ENCODE peak calls at places on chromosomes 5 and 9, in nine cellular contexts. T is neuronal stem cell; F is tibial nerve; B is SK-N-SH; J is thoracic aorta; Z is endothelial cell of umbilical vein; U is A549; S is CD8-positive, alpha-beta T cell; H is mammary epithelial cell. G is an unnamed sample.
A peak's percentile ranks its signal among the peaks of the same experiment; 100 is the strongest.

GRCh38 chr9:109604036-109604600 is 106.0 kb upstream of the PTPN3 start:
- DNase-seq in S (no peak), Z (no peak), F (no peak), T (no peak), J (no peak), U (no peak), H (no peak), B (no peak), G (no peak)

GRCh38 chr9:124110307-124110915 is 98.8 kb downstream of the LHX2 start:
- DNase-seq in Z (peak; percentile 60), J (peak; percentile 15), T (peak; percentile 83), S (peak; percentile 37), F (peak; percentile 73), U (peak; percentile 44), H (peak; percentile 50), B (no peak), G (no peak)

GRCh38 chr5:135466178-135467050 is 14.3 kb upstream of the TIFAB start:
- DNase-seq in T (peak; percentile 77), B (peak; percentile 94), U (peak; percentile 87), H (peak; percentile 42), J (no peak), Z (peak; percentile 62), F (peak; percentile 59), S (peak; percentile 65), G (peak; percentile 59)

GRCh38 chr9:135299239-135299590 is 180.4 kb upstream of the PPP1R26 start:
- DNase-seq in U (no peak), Z (no peak), H (no peak), S (no peak), T (no peak), B (no peak), J (no peak), F (no peak), G (no peak)

GRCh38 chr5:170200876-170201275 is 31.9 kb upstream of the C5orf58 start:
- DNase-seq in T (no peak), U (no peak), Z (no peak), F (no peak), S (no peak), B (no peak), J (no peak), H (no peak), G (no peak)

GRCh38 chr5:127612441-127613141 is 36.3 kb upstream of the CTXN3 start:
- DNase-seq in S (no peak), T (no peak), U (no peak), F (no peak), Z (no peak), J (no peak), B (no peak), H (peak; percentile 37), G (no peak)

GRCh38 chr9:127898433-127899199 is 787 bp downstream of the ST6GALNAC6 start:
- DNase-seq in H (no peak), B (peak; percentile 73), S (peak; percentile 25), U (no peak), J (peak; percentile 68), T (no peak), Z (peak; percentile 66), F (peak; percentile 67), G (no peak)

GRCh38 chr5:151647320-151647861 is 39.3 kb downstream of the SPARC start:
- DNase-seq in T (no peak), H (peak; percentile 73), U (no peak), F (no peak), B (no peak), S (no peak), J (no peak), Z (no peak), G (no peak)

GRCh38 chr5:74978347-74978746 is 74.0 kb downstream of the GCNT4 start:
- DNase-seq in U (no peak), B (no peak), T (no peak), F (no peak), Z (no peak), S (no peak), H (no peak), J (no peak), G (no peak)

GRCh38 chr9:21674894-21675293 is 127.5 kb upstream of the MTAP start:
- DNase-seq in U (no peak), F (no peak), J (no peak), S (no peak), B (no peak), H (peak; percentile 81), T (no peak), Z (peak; percentile 50), G (no peak)
- H3K4me1 ChIP-seq in U (peaks cover 53% of the 10 kb centered on the region), F (no peaks in the 10 kb centered on the region), J (no peaks in the 10 kb centered on the region), S (peaks cover 10% of the 10 kb centered on the region), B (no peaks in the 10 kb centered on the region), H (peaks cover 48% of the 10 kb centered on the region), T (peaks cover 2% of the 10 kb centered on the region), Z (peaks cover 35% of the 10 kb centered on the region), G (no peaks in the 10 kb centered on the region)

GRCh38 chr9:83472764-83473163 is 65.4 kb downstream of the FRMD3 start:
- DNase-seq in T (no peak), J (no peak), B (no peak), H (no peak), S (no peak), F (peak; percentile 27), U (no peak), Z (no peak), G (no peak)

GRCh38 chr9:83472221-83472665 is 66.0 kb downstream of the FRMD3 start:
- DNase-seq in T (no peak), F (no peak), S (no peak), B (no peak), H (peak; percentile 36), U (peak; percentile 36), J (no peak), Z (no peak), G (no peak)

GRCh38 chr9:83475741-83476140 is 62.5 kb downstream of the FRMD3 start:
- DNase-seq in J (no peak), T (no peak), S (no peak), U (no peak), H (no peak), Z (no peak), F (no peak), B (no peak), G (no peak)

GRCh38 chr9:83474631-83475030 is 63.6 kb downstream of the FRMD3 start:
- DNase-seq in F (no peak), J (no peak), H (no peak), B (no peak), U (no peak), Z (no peak), T (no peak), S (no peak), G (no peak)

DNA sequence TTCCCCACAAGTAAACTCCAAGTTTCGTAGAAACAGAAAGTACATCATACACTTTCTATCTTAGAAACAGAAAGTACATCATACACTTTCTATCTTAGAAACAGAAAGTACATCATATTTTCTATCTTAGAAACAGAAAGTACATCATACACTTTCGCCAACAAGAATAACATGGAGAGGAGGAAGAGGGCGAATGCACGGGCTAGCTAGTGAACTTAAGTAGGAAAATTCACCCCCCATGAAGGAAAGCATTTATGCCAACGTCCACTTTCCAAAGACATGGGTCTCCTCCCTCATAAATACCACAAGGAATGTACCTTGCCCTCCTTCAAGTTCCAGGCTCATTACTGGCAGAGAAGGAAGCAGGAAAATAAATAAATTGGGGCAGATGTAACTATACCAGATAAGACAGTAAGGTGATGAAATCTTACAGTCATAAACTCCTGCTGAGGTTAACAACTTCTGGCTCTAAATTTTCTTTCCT is 64.7 kb downstream of the FRMD3 start:
- DNase-seq in U (no peak), Z (no peak), B (no peak), H (no peak), S (no peak), T (no peak), F (no peak), J (no peak), G (no peak)
- H3K4me3 ChIP-seq in U (peak overlapping the region; percentile 28), Z (no peak overlapping the region), B (no peak overlapping the region), H (no peak overlapping the region), S (no peak overlapping the region), T (no peak overlapping the region), F (no peak overlapping the region), J (no peak overlapping the region), G (peak overlapping the region; percentile 18)

GRCh38 chr9:117496307-117496706 is 81.5 kb upstream of the ASTN2 start:
- DNase-seq in Z (no peak), S (no peak), F (no peak), U (no peak), T (no peak), B (no peak), J (no peak), H (no peak), G (no peak)

GRCh38 chr9:117492476-117492875 is 77.6 kb upstream of the ASTN2 start:
- DNase-seq in J (no peak), S (no peak), B (no peak), H (no peak), U (no peak), F (no peak), Z (no peak), T (no peak), G (no peak)

GRCh38 chr9:117488659-117489058 is 73.8 kb upstream of the ASTN2 start:
- DNase-seq in H (no peak), B (no peak), U (no peak), T (no peak), S (no peak), Z (no peak), J (no peak), F (no peak), G (no peak)

GRCh38 chr9:117491491-117491890 is 76.6 kb upstream of the ASTN2 start:
- DNase-seq in U (no peak), T (no peak), F (no peak), Z (no peak), J (no peak), H (no peak), B (no peak), S (no peak), G (no peak)

DNA sequence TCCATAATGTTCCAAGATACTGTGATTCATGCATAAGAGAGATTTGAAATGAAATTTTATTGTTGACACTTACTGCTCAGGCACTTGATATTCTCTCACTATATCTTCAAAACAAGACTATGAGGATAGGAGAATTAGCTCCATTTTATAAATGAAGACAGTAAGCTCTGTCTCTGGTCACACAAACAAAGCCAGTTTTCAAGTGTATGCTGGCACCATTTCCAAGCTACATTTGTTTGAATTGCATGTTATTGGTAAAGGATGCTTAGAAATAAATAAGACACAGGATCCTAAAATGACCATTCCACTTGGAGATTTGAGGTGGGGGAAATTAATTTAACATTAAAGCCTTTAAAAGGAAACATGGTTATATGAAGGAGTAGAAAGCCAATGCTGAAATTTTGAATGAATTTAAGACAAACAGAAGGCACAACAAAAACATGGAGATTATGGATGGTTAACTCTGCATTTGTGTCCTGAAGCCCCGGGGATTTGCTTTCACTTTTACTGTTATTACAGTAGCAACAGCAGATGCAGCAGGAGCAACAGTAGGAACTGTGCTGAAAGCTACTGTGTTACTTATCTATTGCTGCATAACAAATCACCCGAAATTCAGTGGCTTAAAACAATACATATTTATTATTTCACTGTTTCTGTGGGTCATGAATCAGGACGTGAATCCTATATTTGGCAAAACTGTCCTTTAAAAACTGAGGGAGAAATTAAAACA is 79.7 kb upstream of the ASTN2 start:
- DNase-seq in B (peak; percentile 22), U (no peak), J (no peak), F (no peak), T (no peak), H (no peak), S (no peak), Z (no peak), G (no peak)
- H3K4me1 ChIP-seq in B (no peaks in the 10 kb centered on the region), U (no peaks in the 10 kb centered on the region), J (no peaks in the 10 kb centered on the region), F (no peaks in the 10 kb centered on the region), T (peaks cover 6% of the 10 kb centered on the region), H (no peaks in the 10 kb centered on the region), S (no peaks in the 10 kb centered on the region), Z (no peaks in the 10 kb centered on the region), G (no peaks in the 10 kb centered on the region)

DNA sequence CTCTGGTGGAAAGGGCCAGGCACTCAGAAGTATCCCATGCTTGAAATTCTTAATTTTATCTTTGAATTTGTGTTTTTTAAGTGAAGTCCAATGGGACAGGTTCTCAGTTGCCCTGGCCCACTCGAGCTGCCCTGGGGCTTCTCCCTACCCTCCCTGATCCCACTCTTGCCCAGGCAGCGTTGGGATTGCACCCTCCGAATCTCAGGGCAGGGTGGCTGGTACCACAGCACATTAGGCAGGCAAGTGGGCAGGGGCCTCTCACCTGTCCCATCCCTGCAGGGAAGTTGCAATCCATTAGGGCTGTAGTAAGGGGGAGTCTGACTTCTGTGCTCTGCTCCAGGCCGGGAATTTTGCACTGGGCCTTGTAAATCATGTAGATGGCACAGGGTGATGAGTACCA is 2.7 kb downstream of the RUFY1 start:
- DNase-seq in H (no peak), S (no peak), U (no peak), Z (no peak), F (no peak), T (no peak), J (no peak), B (no peak), G (no peak)
- H3K4me3 ChIP-seq in H (no peak overlapping the region), S (no peak overlapping the region), U (no peak overlapping the region), Z (no peak overlapping the region), F (no peak overlapping the region), T (no peak overlapping the region), J (no peak overlapping the region), B (no peak overlapping the region), G (no peak overlapping the region)

G was measured in gastrocnemius medialis.